ENCODE peak calls at places on chromosomes 2 and 18, in four cellular contexts. R, F, P and W are unnamed samples.

GRCh38 chr18:63317982-63318881 is 1.3 kb downstream of the BCL2 start:
- DNase-seq in F (no peak), R (peak), P (peak), W (peak)

GRCh38 chr2:55776479-55776878 is 82.8 kb upstream of the PNPT1 start:
- DNase-seq in F (no peak), P (no peak), R (no peak), W (no peak)

GRCh38 chr2:202344178-202344577 is 31.9 kb upstream of the BMPR2 start:
- DNase-seq in P (no peak), F (no peak), R (no peak), W (no peak)

GRCh38 chr2:80519121-80519643 is 214.6 kb upstream of the LRRTM1 start:
- DNase-seq in F (no peak), P (no peak), R (no peak), W (no peak)

GRCh38 chr2:218259099-218259921 is 1.5 kb upstream of the GPBAR1 start:
- DNase-seq in P (no peak), R (peak), F (no peak), W (no peak)

GRCh38 chr2:150705357-150705756 is 217.9 kb upstream of the RND3 start:
- DNase-seq in R (no peak), F (no peak), P (no peak), W (no peak)

GRCh38 chr18:6956495-6956894 is 161.1 kb downstream of the LAMA1 start:
- DNase-seq in P (no peak), F (no peak), R (no peak), W (no peak)

GRCh38 chr18:46281185-46282176 is 177.3 kb downstream of the HAUS1 start:
- DNase-seq in F (peak), P (peak), R (peak), W (peak)

GRCh38 chr2:39918886-39919285 is 139.8 kb upstream of the THUMPD2 start:
- DNase-seq in R (no peak), P (no peak), F (no peak), W (no peak)

GRCh38 chr2:44360749-44361329 is 455 bp downstream of the PREPL start:
- DNase-seq in F (peak), R (no peak), P (no peak), W (no peak)

GRCh38 chr18:61749031-61749430 is 143.8 kb downstream of the RNF152 start:
- DNase-seq in R (no peak), F (no peak), P (no peak), W (no peak)

GRCh38 chr2:120779781-120780283 is 44.2 kb downstream of the GLI2 start:
- DNase-seq in F (no peak), R (no peak), P (no peak), W (no peak)

GRCh38 chr2:10321590-10321989 is 18.9 kb downstream of the HPCAL1 start:
- DNase-seq in P (no peak), R (no peak), F (no peak), W (no peak)

GRCh38 chr18:54946149-54946581 is 13.1 kb downstream of the CCDC68 start:
- DNase-seq in R (peak), F (no peak), P (no peak), W (no peak)

DNA sequence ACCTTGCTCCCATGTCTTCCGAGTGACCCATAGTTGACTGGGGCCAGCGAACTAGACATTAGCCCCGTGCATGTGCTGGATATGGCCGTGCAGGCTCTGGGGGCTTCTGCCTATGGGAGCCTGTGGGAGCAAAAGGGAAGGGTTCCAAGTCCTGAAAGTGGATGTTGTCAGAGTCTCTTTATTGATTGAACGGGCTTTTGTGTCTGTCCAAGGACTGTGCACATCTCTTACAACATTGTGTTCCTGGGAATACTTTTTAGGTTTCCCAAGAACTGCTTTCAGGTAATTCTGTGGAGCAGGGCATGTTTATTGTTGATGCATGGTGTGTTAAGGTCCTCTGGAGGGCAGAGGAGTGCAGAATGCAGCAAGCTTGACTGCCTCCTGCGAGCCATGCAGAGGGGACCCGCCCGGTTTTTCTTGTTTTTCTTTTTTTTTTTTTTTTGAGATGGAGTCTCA is 5.0 kb downstream of the RNF144A start:
- DNase-seq in R (no peak), F (no peak), P (no peak), W (no peak)
- TF ChIP-seq CTCF in R (no peak), F (no peak), P (no peak), W (no peak)

GRCh38 chr18:42892181-42892580 is 223.3 kb downstream of the RIT2 start:
- DNase-seq in F (no peak), P (no peak), R (no peak), W (no peak)

DNA sequence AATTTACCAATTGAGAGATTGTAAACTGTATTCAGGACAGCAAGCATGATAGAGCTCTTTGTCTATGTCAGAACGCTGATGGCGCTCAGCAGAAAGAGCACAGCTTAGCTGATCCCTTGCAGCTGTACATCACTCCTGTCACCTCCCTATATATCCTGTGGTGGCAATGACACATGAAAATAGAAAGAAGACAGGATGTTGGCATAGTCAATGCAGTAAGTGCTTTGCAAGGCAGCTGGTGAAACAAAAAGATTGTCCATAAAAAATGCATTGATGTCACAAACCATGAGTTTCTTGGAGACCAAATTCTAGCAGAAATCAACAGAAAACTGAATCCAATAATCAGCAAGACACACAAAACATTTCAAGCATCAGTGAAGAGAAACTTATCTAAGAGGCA is 221.5 kb downstream of the RIT2 start:
- DNase-seq in F (no peak), P (no peak), R (no peak), W (no peak)
- TF ChIP-seq CTCF in F (no peak), P (no peak), R (no peak), W (no peak)

GRCh38 chr2:36456227-36456788 is 100.7 kb downstream of the CRIM1 start:
- DNase-seq in R (peak), F (no peak), P (no peak), W (no peak)

GRCh38 chr2:36461039-36461681 is 105.6 kb downstream of the CRIM1 start:
- DNase-seq in P (no peak), R (no peak), F (peak), W (no peak)

GRCh38 chr2:36462311-36462710 is 106.7 kb downstream of the CRIM1 start:
- DNase-seq in P (no peak), F (no peak), R (no peak), W (no peak)

GRCh38 chr2:36458106-36458505 is 102.5 kb downstream of the CRIM1 start:
- DNase-seq in F (no peak), R (no peak), P (no peak), W (no peak)

GRCh38 chr2:36459725-36460137 is 104.2 kb downstream of the CRIM1 start:
- DNase-seq in R (no peak), P (no peak), F (no peak), W (no peak)
- TF ChIP-seq CTCF in R (peak), P (no peak), F (peak), W (no peak)

GRCh38 chr2:69512446-69512845 is 75.2 kb upstream of the NFU1 start:
- DNase-seq in R (no peak), F (no peak), P (no peak), W (no peak)

GRCh38 chr2:69517410-69517809 is 80.2 kb upstream of the NFU1 start:
- DNase-seq in P (no peak), F (no peak), R (no peak), W (no peak)

GRCh38 chr2:69514836-69515235 is 77.6 kb upstream of the NFU1 start:
- DNase-seq in R (no peak), F (no peak), P (no peak), W (no peak)

GRCh38 chr2:69510204-69510603 is 73.0 kb upstream of the NFU1 start:
- DNase-seq in P (no peak), F (no peak), R (no peak), W (no peak)

DNA sequence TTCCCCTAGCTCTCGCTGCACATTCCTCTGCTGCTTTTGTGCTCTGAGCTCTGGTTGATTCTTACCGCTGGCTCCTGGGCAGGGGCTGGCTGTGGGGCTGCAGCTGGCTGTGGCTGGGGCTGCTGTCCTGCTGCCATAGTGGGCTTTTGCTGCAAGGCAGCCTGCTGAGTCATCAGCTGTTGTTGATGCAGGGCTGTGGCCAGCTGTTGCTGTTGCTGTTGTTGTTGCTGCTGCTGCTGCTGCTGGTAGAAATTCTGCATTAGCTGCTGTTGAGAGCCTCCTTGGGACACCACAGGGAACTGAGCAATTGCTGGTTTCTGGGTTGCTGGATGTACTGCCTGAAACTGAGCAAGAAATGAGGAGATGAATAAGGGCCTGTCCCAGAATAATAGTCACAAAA is 77.2 kb upstream of the NFU1 start:
- DNase-seq in R (peak), P (no peak), F (no peak), W (no peak)
- TF ChIP-seq CTCF in R (no peak), P (no peak), F (no peak), W (no peak)

DNA sequence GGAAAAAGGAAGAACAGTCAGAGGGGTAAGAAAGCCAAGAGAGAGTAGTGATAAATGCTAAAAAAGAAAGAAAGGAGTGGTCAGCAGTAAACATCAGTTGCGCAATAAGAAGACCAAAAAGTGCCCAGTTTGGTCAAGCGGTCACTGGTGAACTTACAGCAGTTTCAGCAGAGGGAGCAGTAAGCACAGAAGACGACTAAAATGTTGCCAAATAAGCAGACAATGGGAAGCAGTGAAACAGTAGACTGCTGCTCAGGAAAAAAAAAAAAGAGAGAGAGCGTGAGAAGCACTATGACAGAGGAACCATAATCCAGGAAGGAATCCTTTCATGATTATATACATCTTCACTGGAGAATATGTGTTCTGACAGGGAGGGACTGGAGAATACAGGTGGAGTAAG is 45.8 kb downstream of the DNAJC10 start:
- DNase-seq in R (no peak), P (no peak), F (no peak), W (no peak)
- TF ChIP-seq CTCF in R (peak), P (no peak), F (no peak), W (no peak)

GRCh38 chr18:48419268-48420022 is 10.3 kb upstream of the ZBTB7C start:
- DNase-seq in P (no peak), R (no peak), F (peak), W (no peak)
- TF ChIP-seq CTCF in P (no peak), R (no peak), F (peak), W (no peak)

GRCh38 chr2:238685713-238686112 is 162.2 kb upstream of the TWIST2 start:
- DNase-seq in R (no peak), P (no peak), F (no peak), W (no peak)
- TF ChIP-seq CTCF in R (no peak), P (no peak), F (peak), W (no peak)